ENCODE peak calls at places on chromosomes 12 and 14, in nine cellular contexts. One of them, this sample, is unnamed.

GRCh38 chr14:72965249-72965648 is 39.0 kb downstream of the DCAF4 start:
- DNase-seq in stimulated activated CD4-positive, alpha-beta T cell treated with anti-CD3 and anti-CD28 coated beads, Interleukin-4, amount 100 ng/mL, for 4 hours: no peak
- DNase-seq in stimulated activated effector memory CD8-positive, alpha-beta T cell treated with anti-CD3 and anti-CD28 coated beads, Interleukin-12 subunit alpha, Interleukin-12 subunit beta, amount 100 ng/mL, for 72 hours: no peak
- DNase-seq in sciatic nerve: no peak
- DNase-seq in SK-MEL-5: no peak
- DNase-seq in neuronal stem cell: no peak
- DNase-seq in activated CD8-positive, alpha-beta memory T cell treated with anti-CD3 and anti-CD28 coated beads, Interleukin-2, amount 50 U/mL, for 4 hours: no peak
- DNase-seq in mucosa of gallbladder: no peak
- DNase-seq in germinal center: no peak
- DNase-seq in this sample: peak; percentile 70

GRCh38 chr14:69261761-69262331 is 1.9 kb downstream of the GALNT16 start:
- DNase-seq in stimulated activated effector memory CD8-positive, alpha-beta T cell treated with anti-CD3 and anti-CD28 coated beads, Interleukin-12 subunit alpha, Interleukin-12 subunit beta, amount 100 ng/mL, for 72 hours: no peak
- DNase-seq in stimulated activated CD4-positive, alpha-beta T cell treated with anti-CD3 and anti-CD28 coated beads, Interleukin-4, amount 100 ng/mL, for 4 hours: no peak
- DNase-seq in mucosa of gallbladder: no peak
- DNase-seq in neuronal stem cell: no peak
- DNase-seq in activated CD8-positive, alpha-beta memory T cell treated with anti-CD3 and anti-CD28 coated beads, Interleukin-2, amount 50 U/mL, for 4 hours: no peak
- DNase-seq in germinal center: no peak
- DNase-seq in SK-MEL-5: no peak
- DNase-seq in sciatic nerve: no peak
- DNase-seq in this sample: no peak

GRCh38 chr14:72781476-72782181 is 112.3 kb downstream of the DPF3 start:
- DNase-seq in neuronal stem cell: no peak
- DNase-seq in mucosa of gallbladder: peak; percentile 30
- DNase-seq in germinal center: no peak
- DNase-seq in sciatic nerve: no peak
- DNase-seq in stimulated activated CD4-positive, alpha-beta T cell treated with anti-CD3 and anti-CD28 coated beads, Interleukin-4, amount 100 ng/mL, for 4 hours: no peak
- DNase-seq in stimulated activated effector memory CD8-positive, alpha-beta T cell treated with anti-CD3 and anti-CD28 coated beads, Interleukin-12 subunit alpha, Interleukin-12 subunit beta, amount 100 ng/mL, for 72 hours: no peak
- DNase-seq in SK-MEL-5: no peak
- DNase-seq in activated CD8-positive, alpha-beta memory T cell treated with anti-CD3 and anti-CD28 coated beads, Interleukin-2, amount 50 U/mL, for 4 hours: no peak
- DNase-seq in this sample: peak; percentile 87

GRCh38 chr14:76964695-76965094 is 63.8 kb downstream of the IRF2BPL start:
- DNase-seq in germinal center: no peak
- DNase-seq in stimulated activated effector memory CD8-positive, alpha-beta T cell treated with anti-CD3 and anti-CD28 coated beads, Interleukin-12 subunit alpha, Interleukin-12 subunit beta, amount 100 ng/mL, for 72 hours: no peak
- DNase-seq in mucosa of gallbladder: no peak
- DNase-seq in SK-MEL-5: no peak
- DNase-seq in activated CD8-positive, alpha-beta memory T cell treated with anti-CD3 and anti-CD28 coated beads, Interleukin-2, amount 50 U/mL, for 4 hours: no peak
- DNase-seq in neuronal stem cell: no peak
- DNase-seq in stimulated activated CD4-positive, alpha-beta T cell treated with anti-CD3 and anti-CD28 coated beads, Interleukin-4, amount 100 ng/mL, for 4 hours: no peak
- DNase-seq in sciatic nerve: no peak
- DNase-seq in this sample: no peak

GRCh38 chr12:96047621-96048211 is 12.3 kb upstream of the LTA4H start:
- DNase-seq in stimulated activated CD4-positive, alpha-beta T cell treated with anti-CD3 and anti-CD28 coated beads, Interleukin-4, amount 100 ng/mL, for 4 hours: no peak
- DNase-seq in activated CD8-positive, alpha-beta memory T cell treated with anti-CD3 and anti-CD28 coated beads, Interleukin-2, amount 50 U/mL, for 4 hours: no peak
- DNase-seq in neuronal stem cell: no peak
- DNase-seq in sciatic nerve: no peak
- DNase-seq in SK-MEL-5: no peak
- DNase-seq in germinal center: no peak
- DNase-seq in stimulated activated effector memory CD8-positive, alpha-beta T cell treated with anti-CD3 and anti-CD28 coated beads, Interleukin-12 subunit alpha, Interleukin-12 subunit beta, amount 100 ng/mL, for 72 hours: no peak
- DNase-seq in mucosa of gallbladder: peak; percentile 30
- DNase-seq in this sample: peak; percentile 56

GRCh38 chr12:124829708-124830304 is 33.9 kb downstream of the SCARB1 start:
- DNase-seq in SK-MEL-5: peak; percentile 29
- DNase-seq in germinal center: no peak
- DNase-seq in stimulated activated effector memory CD8-positive, alpha-beta T cell treated with anti-CD3 and anti-CD28 coated beads, Interleukin-12 subunit alpha, Interleukin-12 subunit beta, amount 100 ng/mL, for 72 hours: no peak
- DNase-seq in neuronal stem cell: no peak
- DNase-seq in mucosa of gallbladder: no peak
- DNase-seq in activated CD8-positive, alpha-beta memory T cell treated with anti-CD3 and anti-CD28 coated beads, Interleukin-2, amount 50 U/mL, for 4 hours: no peak
- DNase-seq in stimulated activated CD4-positive, alpha-beta T cell treated with anti-CD3 and anti-CD28 coated beads, Interleukin-4, amount 100 ng/mL, for 4 hours: no peak
- DNase-seq in sciatic nerve: no peak
- DNase-seq in this sample: peak; percentile 24

GRCh38 chr12:76277480-76277879 is 70.7 kb downstream of the BBS10 start:
- DNase-seq in SK-MEL-5: no peak
- DNase-seq in neuronal stem cell: no peak
- DNase-seq in stimulated activated effector memory CD8-positive, alpha-beta T cell treated with anti-CD3 and anti-CD28 coated beads, Interleukin-12 subunit alpha, Interleukin-12 subunit beta, amount 100 ng/mL, for 72 hours: no peak
- DNase-seq in stimulated activated CD4-positive, alpha-beta T cell treated with anti-CD3 and anti-CD28 coated beads, Interleukin-4, amount 100 ng/mL, for 4 hours: no peak
- DNase-seq in sciatic nerve: no peak
- DNase-seq in germinal center: no peak
- DNase-seq in activated CD8-positive, alpha-beta memory T cell treated with anti-CD3 and anti-CD28 coated beads, Interleukin-2, amount 50 U/mL, for 4 hours: no peak
- DNase-seq in mucosa of gallbladder: no peak
- DNase-seq in this sample: peak; percentile 85

GRCh38 chr12:64457036-64457435 is 5.1 kb downstream of the TBK1 start:
- DNase-seq in stimulated activated CD4-positive, alpha-beta T cell treated with anti-CD3 and anti-CD28 coated beads, Interleukin-4, amount 100 ng/mL, for 4 hours: peak; percentile 58
- DNase-seq in mucosa of gallbladder: no peak
- DNase-seq in neuronal stem cell: no peak
- DNase-seq in stimulated activated effector memory CD8-positive, alpha-beta T cell treated with anti-CD3 and anti-CD28 coated beads, Interleukin-12 subunit alpha, Interleukin-12 subunit beta, amount 100 ng/mL, for 72 hours: no peak
- DNase-seq in germinal center: no peak
- DNase-seq in sciatic nerve: no peak
- DNase-seq in activated CD8-positive, alpha-beta memory T cell treated with anti-CD3 and anti-CD28 coated beads, Interleukin-2, amount 50 U/mL, for 4 hours: peak; percentile 44
- DNase-seq in SK-MEL-5: no peak
- DNase-seq in this sample: no peak

GRCh38 chr12:18492372-18493025 is 231.2 kb downstream of the PIK3C2G start:
- DNase-seq in neuronal stem cell: no peak
- DNase-seq in mucosa of gallbladder: no peak
- DNase-seq in germinal center: no peak
- DNase-seq in sciatic nerve: no peak
- DNase-seq in SK-MEL-5: no peak
- DNase-seq in stimulated activated effector memory CD8-positive, alpha-beta T cell treated with anti-CD3 and anti-CD28 coated beads, Interleukin-12 subunit alpha, Interleukin-12 subunit beta, amount 100 ng/mL, for 72 hours: no peak
- DNase-seq in activated CD8-positive, alpha-beta memory T cell treated with anti-CD3 and anti-CD28 coated beads, Interleukin-2, amount 50 U/mL, for 4 hours: no peak
- DNase-seq in stimulated activated CD4-positive, alpha-beta T cell treated with anti-CD3 and anti-CD28 coated beads, Interleukin-4, amount 100 ng/mL, for 4 hours: no peak
- DNase-seq in this sample: no peak

GRCh38 chr14:56125772-56126411 is 7.7 kb downstream of the PELI2 start:
- DNase-seq in germinal center: no peak
- DNase-seq in stimulated activated CD4-positive, alpha-beta T cell treated with anti-CD3 and anti-CD28 coated beads, Interleukin-4, amount 100 ng/mL, for 4 hours: no peak
- DNase-seq in neuronal stem cell: no peak
- DNase-seq in stimulated activated effector memory CD8-positive, alpha-beta T cell treated with anti-CD3 and anti-CD28 coated beads, Interleukin-12 subunit alpha, Interleukin-12 subunit beta, amount 100 ng/mL, for 72 hours: no peak
- DNase-seq in mucosa of gallbladder: no peak
- DNase-seq in sciatic nerve: no peak
- DNase-seq in activated CD8-positive, alpha-beta memory T cell treated with anti-CD3 and anti-CD28 coated beads, Interleukin-2, amount 50 U/mL, for 4 hours: no peak
- DNase-seq in SK-MEL-5: no peak
- DNase-seq in this sample: peak; percentile 27

GRCh38 chr14:50343424-50343823 is 31.3 kb downstream of the DMAC2L start:
- DNase-seq in stimulated activated effector memory CD8-positive, alpha-beta T cell treated with anti-CD3 and anti-CD28 coated beads, Interleukin-12 subunit alpha, Interleukin-12 subunit beta, amount 100 ng/mL, for 72 hours: no peak
- DNase-seq in sciatic nerve: no peak
- DNase-seq in SK-MEL-5: no peak
- DNase-seq in neuronal stem cell: no peak
- DNase-seq in germinal center: no peak
- DNase-seq in mucosa of gallbladder: no peak
- DNase-seq in stimulated activated CD4-positive, alpha-beta T cell treated with anti-CD3 and anti-CD28 coated beads, Interleukin-4, amount 100 ng/mL, for 4 hours: no peak
- DNase-seq in activated CD8-positive, alpha-beta memory T cell treated with anti-CD3 and anti-CD28 coated beads, Interleukin-2, amount 50 U/mL, for 4 hours: no peak
- DNase-seq in this sample: no peak

GRCh38 chr14:36513012-36513420 is 7.0 kb downstream of the NKX2-1 start:
- DNase-seq in germinal center: no peak
- DNase-seq in sciatic nerve: no peak
- DNase-seq in neuronal stem cell: no peak
- DNase-seq in stimulated activated CD4-positive, alpha-beta T cell treated with anti-CD3 and anti-CD28 coated beads, Interleukin-4, amount 100 ng/mL, for 4 hours: no peak
- DNase-seq in stimulated activated effector memory CD8-positive, alpha-beta T cell treated with anti-CD3 and anti-CD28 coated beads, Interleukin-12 subunit alpha, Interleukin-12 subunit beta, amount 100 ng/mL, for 72 hours: no peak
- DNase-seq in mucosa of gallbladder: no peak
- DNase-seq in activated CD8-positive, alpha-beta memory T cell treated with anti-CD3 and anti-CD28 coated beads, Interleukin-2, amount 50 U/mL, for 4 hours: no peak
- DNase-seq in SK-MEL-5: no peak
- DNase-seq in this sample: no peak

GRCh38 chr12:131088701-131089525 is 135.2 kb downstream of the ADGRD1 start:
- DNase-seq in SK-MEL-5: no peak
- DNase-seq in mucosa of gallbladder: no peak
- DNase-seq in germinal center: no peak
- DNase-seq in activated CD8-positive, alpha-beta memory T cell treated with anti-CD3 and anti-CD28 coated beads, Interleukin-2, amount 50 U/mL, for 4 hours: peak; percentile 7
- DNase-seq in stimulated activated CD4-positive, alpha-beta T cell treated with anti-CD3 and anti-CD28 coated beads, Interleukin-4, amount 100 ng/mL, for 4 hours: peak; percentile 0
- DNase-seq in neuronal stem cell: no peak
- DNase-seq in sciatic nerve: peak; percentile 59
- DNase-seq in stimulated activated effector memory CD8-positive, alpha-beta T cell treated with anti-CD3 and anti-CD28 coated beads, Interleukin-12 subunit alpha, Interleukin-12 subunit beta, amount 100 ng/mL, for 72 hours: no peak
- DNase-seq in this sample: no peak

GRCh38 chr14:49464885-49465284 is 121.3 kb downstream of the RPS29 start:
- DNase-seq in SK-MEL-5: peak; percentile 42
- DNase-seq in stimulated activated effector memory CD8-positive, alpha-beta T cell treated with anti-CD3 and anti-CD28 coated beads, Interleukin-12 subunit alpha, Interleukin-12 subunit beta, amount 100 ng/mL, for 72 hours: no peak
- DNase-seq in sciatic nerve: no peak
- DNase-seq in neuronal stem cell: no peak
- DNase-seq in germinal center: no peak
- DNase-seq in stimulated activated CD4-positive, alpha-beta T cell treated with anti-CD3 and anti-CD28 coated beads, Interleukin-4, amount 100 ng/mL, for 4 hours: no peak
- DNase-seq in activated CD8-positive, alpha-beta memory T cell treated with anti-CD3 and anti-CD28 coated beads, Interleukin-2, amount 50 U/mL, for 4 hours: no peak
- DNase-seq in mucosa of gallbladder: no peak
- DNase-seq in this sample: peak; percentile 22

GRCh38 chr12:99647453-99647852 is at the start of gene GARIN6:
- DNase-seq in sciatic nerve: no peak
- DNase-seq in mucosa of gallbladder: no peak
- DNase-seq in germinal center: no peak
- DNase-seq in stimulated activated CD4-positive, alpha-beta T cell treated with anti-CD3 and anti-CD28 coated beads, Interleukin-4, amount 100 ng/mL, for 4 hours: no peak
- DNase-seq in neuronal stem cell: no peak
- DNase-seq in activated CD8-positive, alpha-beta memory T cell treated with anti-CD3 and anti-CD28 coated beads, Interleukin-2, amount 50 U/mL, for 4 hours: no peak
- DNase-seq in SK-MEL-5: no peak
- DNase-seq in stimulated activated effector memory CD8-positive, alpha-beta T cell treated with anti-CD3 and anti-CD28 coated beads, Interleukin-12 subunit alpha, Interleukin-12 subunit beta, amount 100 ng/mL, for 72 hours: no peak
- DNase-seq in this sample: no peak

GRCh38 chr14:56189306-56189705 is 71.1 kb downstream of the PELI2 start:
- DNase-seq in sciatic nerve: no peak
- DNase-seq in SK-MEL-5: no peak
- DNase-seq in neuronal stem cell: no peak
- DNase-seq in stimulated activated effector memory CD8-positive, alpha-beta T cell treated with anti-CD3 and anti-CD28 coated beads, Interleukin-12 subunit alpha, Interleukin-12 subunit beta, amount 100 ng/mL, for 72 hours: no peak
- DNase-seq in stimulated activated CD4-positive, alpha-beta T cell treated with anti-CD3 and anti-CD28 coated beads, Interleukin-4, amount 100 ng/mL, for 4 hours: no peak
- DNase-seq in activated CD8-positive, alpha-beta memory T cell treated with anti-CD3 and anti-CD28 coated beads, Interleukin-2, amount 50 U/mL, for 4 hours: no peak
- DNase-seq in mucosa of gallbladder: no peak
- DNase-seq in germinal center: no peak
- DNase-seq in this sample: peak; percentile 80

GRCh38 chr14:37842106-37842505 is 246.7 kb downstream of the TTC6 start:
- DNase-seq in sciatic nerve: no peak
- DNase-seq in stimulated activated effector memory CD8-positive, alpha-beta T cell treated with anti-CD3 and anti-CD28 coated beads, Interleukin-12 subunit alpha, Interleukin-12 subunit beta, amount 100 ng/mL, for 72 hours: no peak
- DNase-seq in activated CD8-positive, alpha-beta memory T cell treated with anti-CD3 and anti-CD28 coated beads, Interleukin-2, amount 50 U/mL, for 4 hours: no peak
- DNase-seq in SK-MEL-5: no peak
- DNase-seq in neuronal stem cell: no peak
- DNase-seq in mucosa of gallbladder: no peak
- DNase-seq in stimulated activated CD4-positive, alpha-beta T cell treated with anti-CD3 and anti-CD28 coated beads, Interleukin-4, amount 100 ng/mL, for 4 hours: no peak
- DNase-seq in germinal center: no peak
- DNase-seq in this sample: no peak

GRCh38 chr12:56839489-56840442 is 76.6 kb downstream of the HSD17B6 start:
- DNase-seq in neuronal stem cell: peak; percentile 35
- DNase-seq in stimulated activated effector memory CD8-positive, alpha-beta T cell treated with anti-CD3 and anti-CD28 coated beads, Interleukin-12 subunit alpha, Interleukin-12 subunit beta, amount 100 ng/mL, for 72 hours: no peak
- DNase-seq in SK-MEL-5: peak; percentile 59
- DNase-seq in stimulated activated CD4-positive, alpha-beta T cell treated with anti-CD3 and anti-CD28 coated beads, Interleukin-4, amount 100 ng/mL, for 4 hours: peak; percentile 10
- DNase-seq in germinal center: peak; percentile 18
- DNase-seq in activated CD8-positive, alpha-beta memory T cell treated with anti-CD3 and anti-CD28 coated beads, Interleukin-2, amount 50 U/mL, for 4 hours: no peak
- DNase-seq in sciatic nerve: peak; percentile 63
- DNase-seq in mucosa of gallbladder: peak; percentile 48
- DNase-seq in this sample: peak; percentile 66

GRCh38 chr12:7609480-7609879 is 56.2 kb downstream of the APOBEC1 start:
- DNase-seq in stimulated activated CD4-positive, alpha-beta T cell treated with anti-CD3 and anti-CD28 coated beads, Interleukin-4, amount 100 ng/mL, for 4 hours: no peak
- DNase-seq in sciatic nerve: no peak
- DNase-seq in SK-MEL-5: no peak
- DNase-seq in neuronal stem cell: no peak
- DNase-seq in mucosa of gallbladder: no peak
- DNase-seq in stimulated activated effector memory CD8-positive, alpha-beta T cell treated with anti-CD3 and anti-CD28 coated beads, Interleukin-12 subunit alpha, Interleukin-12 subunit beta, amount 100 ng/mL, for 72 hours: no peak
- DNase-seq in germinal center: no peak
- DNase-seq in activated CD8-positive, alpha-beta memory T cell treated with anti-CD3 and anti-CD28 coated beads, Interleukin-2, amount 50 U/mL, for 4 hours: no peak
- DNase-seq in this sample: peak; percentile 42

GRCh38 chr14:73376585-73376984 is 81.8 kb downstream of the NUMB start:
- DNase-seq in neuronal stem cell: no peak
- DNase-seq in stimulated activated CD4-positive, alpha-beta T cell treated with anti-CD3 and anti-CD28 coated beads, Interleukin-4, amount 100 ng/mL, for 4 hours: no peak
- DNase-seq in sciatic nerve: no peak
- DNase-seq in stimulated activated effector memory CD8-positive, alpha-beta T cell treated with anti-CD3 and anti-CD28 coated beads, Interleukin-12 subunit alpha, Interleukin-12 subunit beta, amount 100 ng/mL, for 72 hours: no peak
- DNase-seq in activated CD8-positive, alpha-beta memory T cell treated with anti-CD3 and anti-CD28 coated beads, Interleukin-2, amount 50 U/mL, for 4 hours: no peak
- DNase-seq in SK-MEL-5: no peak
- DNase-seq in mucosa of gallbladder: no peak
- DNase-seq in germinal center: no peak
- DNase-seq in this sample: no peak

GRCh38 chr14:46651526-46652144 is at the start of gene RPL10L:
- DNase-seq in stimulated activated CD4-positive, alpha-beta T cell treated with anti-CD3 and anti-CD28 coated beads, Interleukin-4, amount 100 ng/mL, for 4 hours: no peak
- DNase-seq in activated CD8-positive, alpha-beta memory T cell treated with anti-CD3 and anti-CD28 coated beads, Interleukin-2, amount 50 U/mL, for 4 hours: no peak
- DNase-seq in neuronal stem cell: no peak
- DNase-seq in SK-MEL-5: no peak
- DNase-seq in mucosa of gallbladder: no peak
- DNase-seq in stimulated activated effector memory CD8-positive, alpha-beta T cell treated with anti-CD3 and anti-CD28 coated beads, Interleukin-12 subunit alpha, Interleukin-12 subunit beta, amount 100 ng/mL, for 72 hours: no peak
- DNase-seq in germinal center: no peak
- DNase-seq in sciatic nerve: no peak
- DNase-seq in this sample: no peak

GRCh38 chr12:105922670-105923102 is 216.1 kb downstream of the NUAK1 start:
- DNase-seq in mucosa of gallbladder: no peak
- DNase-seq in neuronal stem cell: no peak
- DNase-seq in activated CD8-positive, alpha-beta memory T cell treated with anti-CD3 and anti-CD28 coated beads, Interleukin-2, amount 50 U/mL, for 4 hours: no peak
- DNase-seq in stimulated activated CD4-positive, alpha-beta T cell treated with anti-CD3 and anti-CD28 coated beads, Interleukin-4, amount 100 ng/mL, for 4 hours: no peak
- DNase-seq in stimulated activated effector memory CD8-positive, alpha-beta T cell treated with anti-CD3 and anti-CD28 coated beads, Interleukin-12 subunit alpha, Interleukin-12 subunit beta, amount 100 ng/mL, for 72 hours: no peak
- DNase-seq in germinal center: no peak
- DNase-seq in SK-MEL-5: no peak
- DNase-seq in sciatic nerve: no peak
- DNase-seq in this sample: peak; percentile 62

GRCh38 chr12:5230861-5231260 is 187.2 kb downstream of the KCNA5 start:
- DNase-seq in stimulated activated effector memory CD8-positive, alpha-beta T cell treated with anti-CD3 and anti-CD28 coated beads, Interleukin-12 subunit alpha, Interleukin-12 subunit beta, amount 100 ng/mL, for 72 hours: no peak
- DNase-seq in neuronal stem cell: no peak
- DNase-seq in activated CD8-positive, alpha-beta memory T cell treated with anti-CD3 and anti-CD28 coated beads, Interleukin-2, amount 50 U/mL, for 4 hours: no peak
- DNase-seq in stimulated activated CD4-positive, alpha-beta T cell treated with anti-CD3 and anti-CD28 coated beads, Interleukin-4, amount 100 ng/mL, for 4 hours: no peak
- DNase-seq in mucosa of gallbladder: no peak
- DNase-seq in germinal center: no peak
- DNase-seq in SK-MEL-5: no peak
- DNase-seq in sciatic nerve: no peak
- DNase-seq in this sample: no peak

GRCh38 chr14:70714055-70714550 is 72.4 kb downstream of the TTC9 start:
- DNase-seq in stimulated activated CD4-positive, alpha-beta T cell treated with anti-CD3 and anti-CD28 coated beads, Interleukin-4, amount 100 ng/mL, for 4 hours: peak; percentile 10
- DNase-seq in mucosa of gallbladder: peak; percentile 34
- DNase-seq in SK-MEL-5: peak; percentile 82
- DNase-seq in activated CD8-positive, alpha-beta memory T cell treated with anti-CD3 and anti-CD28 coated beads, Interleukin-2, amount 50 U/mL, for 4 hours: peak; percentile 47
- DNase-seq in sciatic nerve: no peak
- DNase-seq in neuronal stem cell: peak; percentile 77
- DNase-seq in germinal center: peak; percentile 61
- DNase-seq in stimulated activated effector memory CD8-positive, alpha-beta T cell treated with anti-CD3 and anti-CD28 coated beads, Interleukin-12 subunit alpha, Interleukin-12 subunit beta, amount 100 ng/mL, for 72 hours: peak; percentile 34
- DNase-seq in this sample: peak; percentile 55

GRCh38 chr12:121860257-121860656 is 1.6 kb upstream of the HPD start:
- DNase-seq in mucosa of gallbladder: no peak
- DNase-seq in stimulated activated effector memory CD8-positive, alpha-beta T cell treated with anti-CD3 and anti-CD28 coated beads, Interleukin-12 subunit alpha, Interleukin-12 subunit beta, amount 100 ng/mL, for 72 hours: no peak
- DNase-seq in germinal center: no peak
- DNase-seq in neuronal stem cell: no peak
- DNase-seq in sciatic nerve: no peak
- DNase-seq in activated CD8-positive, alpha-beta memory T cell treated with anti-CD3 and anti-CD28 coated beads, Interleukin-2, amount 50 U/mL, for 4 hours: no peak
- DNase-seq in stimulated activated CD4-positive, alpha-beta T cell treated with anti-CD3 and anti-CD28 coated beads, Interleukin-4, amount 100 ng/mL, for 4 hours: no peak
- DNase-seq in SK-MEL-5: no peak
- DNase-seq in this sample: peak; percentile 42

GRCh38 chr14:73739174-73739898 is 25.2 kb upstream of the PNMA1 start:
- DNase-seq in activated CD8-positive, alpha-beta memory T cell treated with anti-CD3 and anti-CD28 coated beads, Interleukin-2, amount 50 U/mL, for 4 hours: no peak
- DNase-seq in sciatic nerve: no peak
- DNase-seq in germinal center: no peak
- DNase-seq in stimulated activated CD4-positive, alpha-beta T cell treated with anti-CD3 and anti-CD28 coated beads, Interleukin-4, amount 100 ng/mL, for 4 hours: no peak
- DNase-seq in stimulated activated effector memory CD8-positive, alpha-beta T cell treated with anti-CD3 and anti-CD28 coated beads, Interleukin-12 subunit alpha, Interleukin-12 subunit beta, amount 100 ng/mL, for 72 hours: no peak
- DNase-seq in mucosa of gallbladder: no peak
- DNase-seq in neuronal stem cell: no peak
- DNase-seq in SK-MEL-5: no peak
- DNase-seq in this sample: no peak

GRCh38 chr14:23829736-23830474 is 123.7 kb upstream of the DHRS4 start:
- DNase-seq in mucosa of gallbladder: peak; percentile 25
- DNase-seq in neuronal stem cell: no peak
- DNase-seq in activated CD8-positive, alpha-beta memory T cell treated with anti-CD3 and anti-CD28 coated beads, Interleukin-2, amount 50 U/mL, for 4 hours: no peak
- DNase-seq in stimulated activated effector memory CD8-positive, alpha-beta T cell treated with anti-CD3 and anti-CD28 coated beads, Interleukin-12 subunit alpha, Interleukin-12 subunit beta, amount 100 ng/mL, for 72 hours: no peak
- DNase-seq in stimulated activated CD4-positive, alpha-beta T cell treated with anti-CD3 and anti-CD28 coated beads, Interleukin-4, amount 100 ng/mL, for 4 hours: no peak
- DNase-seq in germinal center: no peak
- DNase-seq in SK-MEL-5: peak; percentile 39
- DNase-seq in sciatic nerve: no peak
- DNase-seq in this sample: peak; percentile 97

GRCh38 chr12:109943811-109944210 is 43.7 kb downstream of the TCHP start:
- DNase-seq in activated CD8-positive, alpha-beta memory T cell treated with anti-CD3 and anti-CD28 coated beads, Interleukin-2, amount 50 U/mL, for 4 hours: no peak
- DNase-seq in stimulated activated CD4-positive, alpha-beta T cell treated with anti-CD3 and anti-CD28 coated beads, Interleukin-4, amount 100 ng/mL, for 4 hours: no peak
- DNase-seq in neuronal stem cell: no peak
- DNase-seq in sciatic nerve: no peak
- DNase-seq in SK-MEL-5: no peak
- DNase-seq in stimulated activated effector memory CD8-positive, alpha-beta T cell treated with anti-CD3 and anti-CD28 coated beads, Interleukin-12 subunit alpha, Interleukin-12 subunit beta, amount 100 ng/mL, for 72 hours: no peak
- DNase-seq in mucosa of gallbladder: no peak
- DNase-seq in germinal center: no peak
- DNase-seq in this sample: peak; percentile 65

GRCh38 chr12:105874121-105874520 is 264.6 kb downstream of the NUAK1 start:
- DNase-seq in stimulated activated effector memory CD8-positive, alpha-beta T cell treated with anti-CD3 and anti-CD28 coated beads, Interleukin-12 subunit alpha, Interleukin-12 subunit beta, amount 100 ng/mL, for 72 hours: no peak
- DNase-seq in neuronal stem cell: no peak
- DNase-seq in mucosa of gallbladder: no peak
- DNase-seq in SK-MEL-5: no peak
- DNase-seq in stimulated activated CD4-positive, alpha-beta T cell treated with anti-CD3 and anti-CD28 coated beads, Interleukin-4, amount 100 ng/mL, for 4 hours: no peak
- DNase-seq in sciatic nerve: no peak
- DNase-seq in germinal center: no peak
- DNase-seq in activated CD8-positive, alpha-beta memory T cell treated with anti-CD3 and anti-CD28 coated beads, Interleukin-2, amount 50 U/mL, for 4 hours: no peak
- DNase-seq in this sample: no peak

GRCh38 chr14:63209160-63209559 is 4.9 kb downstream of the RHOJ start:
- DNase-seq in germinal center: no peak
- DNase-seq in stimulated activated CD4-positive, alpha-beta T cell treated with anti-CD3 and anti-CD28 coated beads, Interleukin-4, amount 100 ng/mL, for 4 hours: no peak
- DNase-seq in sciatic nerve: no peak
- DNase-seq in stimulated activated effector memory CD8-positive, alpha-beta T cell treated with anti-CD3 and anti-CD28 coated beads, Interleukin-12 subunit alpha, Interleukin-12 subunit beta, amount 100 ng/mL, for 72 hours: no peak
- DNase-seq in activated CD8-positive, alpha-beta memory T cell treated with anti-CD3 and anti-CD28 coated beads, Interleukin-2, amount 50 U/mL, for 4 hours: no peak
- DNase-seq in mucosa of gallbladder: no peak
- DNase-seq in SK-MEL-5: no peak
- DNase-seq in neuronal stem cell: no peak
- DNase-seq in this sample: peak; percentile 25

GRCh38 chr12:89695100-89695499 is 13.5 kb downstream of the ATP2B1 start:
- DNase-seq in activated CD8-positive, alpha-beta memory T cell treated with anti-CD3 and anti-CD28 coated beads, Interleukin-2, amount 50 U/mL, for 4 hours: no peak
- DNase-seq in sciatic nerve: no peak
- DNase-seq in stimulated activated effector memory CD8-positive, alpha-beta T cell treated with anti-CD3 and anti-CD28 coated beads, Interleukin-12 subunit alpha, Interleukin-12 subunit beta, amount 100 ng/mL, for 72 hours: no peak
- DNase-seq in mucosa of gallbladder: no peak
- DNase-seq in neuronal stem cell: no peak
- DNase-seq in SK-MEL-5: no peak
- DNase-seq in stimulated activated CD4-positive, alpha-beta T cell treated with anti-CD3 and anti-CD28 coated beads, Interleukin-4, amount 100 ng/mL, for 4 hours: no peak
- DNase-seq in germinal center: no peak
- DNase-seq in this sample: peak; percentile 51